ENCODE peak calls at places on chromosome 22, in four cellular contexts. Z is fibroblast of mammary gland, X is mesothelial cell of epicardium, V is body of pancreas. K is an unnamed sample.

GRCh38 chr22:20258584-20259335 is 9.4 kb downstream of the RTN4R start:
- DNase-seq in V (no peak), X (no peak), Z (no peak), K (no peak)

GRCh38 chr22:28909375-28909774 is 26.0 kb downstream of the ZNRF3 start:
- DNase-seq in Z (peak; percentile 22), V (no peak), X (no peak), K (peak; percentile 40)

GRCh38 chr22:17431179-17431578 is 61.9 kb downstream of the CECR2 start:
- DNase-seq in X (no peak), Z (peak; percentile 37), V (no peak), K (no peak)

GRCh38 chr22:20805972-20806471 is 32.1 kb downstream of the SERPIND1 start:
- DNase-seq in V (no peak), X (no peak), Z (peak; percentile 22), K (no peak)

GRCh38 chr22:20243545-20244249 is 24.4 kb downstream of the RTN4R start:
- DNase-seq in Z (peak; percentile 71), X (peak; percentile 63), V (peak; percentile 52), K (peak; percentile 16)

GRCh38 chr22:31125521-31126117 is 2.9 kb downstream of the INPP5J start:
- DNase-seq in Z (no peak), X (no peak), V (no peak), K (no peak)

GRCh38 chr22:47599753-47600152 is 837.3 kb downstream of the TBC1D22A start:
- DNase-seq in Z (no peak), X (no peak), V (no peak), K (no peak)

GRCh38 chr22:22038178-22038880 is 55.7 kb upstream of the TOP3B start:
- DNase-seq in X (no peak), V (no peak), Z (no peak), K (no peak)

GRCh38 chr22:31086703-31087330 is 5.7 kb downstream of the SMTN start:
- DNase-seq in X (no peak), V (no peak), Z (no peak), K (no peak)

GRCh38 chr22:29729161-29729560 is 9.4 kb downstream of the CABP7 start:
- DNase-seq in X (no peak), Z (no peak), V (no peak), K (no peak)

GRCh38 chr22:20656902-20657836 is 116.7 kb upstream of the SERPIND1 start:
- DNase-seq in X (no peak), V (no peak), Z (peak; percentile 15), K (no peak)

DNA sequence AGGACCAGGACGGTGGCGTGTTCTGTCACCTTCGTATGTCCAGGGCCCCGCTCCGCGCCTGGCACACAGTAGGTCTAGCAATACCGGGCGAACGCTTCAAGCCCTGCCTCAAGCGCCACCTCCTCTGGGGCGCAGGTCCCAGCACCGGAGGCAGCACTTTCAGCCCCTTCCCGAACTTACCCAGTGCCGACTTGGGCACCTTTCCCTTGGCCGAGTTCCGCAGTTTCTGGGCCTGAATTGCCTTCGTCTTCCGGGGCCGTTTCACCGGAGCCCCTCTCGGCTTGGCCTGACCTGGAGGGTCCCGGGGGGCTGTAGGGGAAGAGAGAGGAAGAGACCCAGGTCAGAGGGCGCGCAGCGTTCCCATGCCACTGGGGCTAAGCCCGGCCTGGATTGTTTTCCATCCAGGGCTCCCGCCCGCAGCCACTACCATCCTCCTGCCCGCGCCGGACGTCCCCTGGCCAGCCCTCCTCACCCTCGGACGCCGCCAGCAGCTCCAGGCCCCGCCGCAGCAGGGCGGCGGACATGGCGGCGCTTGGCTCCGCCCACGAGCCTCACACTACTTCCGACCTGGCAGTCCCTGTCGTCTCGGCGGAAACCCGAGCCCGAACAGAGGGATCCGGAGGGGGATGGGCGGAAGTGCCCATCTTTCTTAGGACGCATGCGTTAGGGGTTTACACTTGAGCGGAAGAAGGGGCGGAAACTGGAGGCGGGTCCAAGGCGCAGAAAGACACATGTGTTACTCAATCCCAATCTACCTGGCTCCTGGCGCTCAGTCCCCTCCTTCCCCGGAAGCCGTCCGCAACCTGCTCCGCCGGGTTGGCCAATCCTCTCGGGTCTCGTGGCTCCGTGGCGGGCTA is at the start of gene RPS19BP1:
- DNase-seq in X (peak; percentile 99), V (peak; percentile 100), Z (peak; percentile 97), K (peak; percentile 99)
- TF ChIP-seq CTCF in X (no peak), V (no peak), Z (no peak), K (no peak)

DNA sequence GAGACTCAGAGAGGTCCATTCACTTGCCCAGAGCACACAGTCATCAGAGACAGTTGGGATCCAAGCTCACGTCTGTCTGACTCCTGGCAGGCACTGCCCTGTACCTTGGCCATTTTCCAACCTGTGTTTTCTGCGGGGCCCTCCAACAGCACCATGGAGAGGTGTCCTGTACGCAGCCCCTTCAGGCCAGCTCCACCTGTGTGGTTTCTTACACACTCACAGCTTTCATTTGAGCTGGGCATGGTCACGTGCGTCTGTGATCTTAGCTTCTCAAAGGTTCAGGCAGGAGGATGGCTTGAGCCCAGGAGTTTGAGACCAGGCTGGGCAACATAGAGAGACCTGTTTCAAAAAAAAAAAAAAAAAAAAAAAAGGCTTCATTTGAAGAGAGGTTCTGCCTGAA is 24.4 kb downstream of the TOM1 start:
- DNase-seq in Z (no peak), X (no peak), V (no peak), K (no peak)
- TF ChIP-seq CTCF in Z (no peak), X (no peak), V (no peak), K (no peak)

DNA sequence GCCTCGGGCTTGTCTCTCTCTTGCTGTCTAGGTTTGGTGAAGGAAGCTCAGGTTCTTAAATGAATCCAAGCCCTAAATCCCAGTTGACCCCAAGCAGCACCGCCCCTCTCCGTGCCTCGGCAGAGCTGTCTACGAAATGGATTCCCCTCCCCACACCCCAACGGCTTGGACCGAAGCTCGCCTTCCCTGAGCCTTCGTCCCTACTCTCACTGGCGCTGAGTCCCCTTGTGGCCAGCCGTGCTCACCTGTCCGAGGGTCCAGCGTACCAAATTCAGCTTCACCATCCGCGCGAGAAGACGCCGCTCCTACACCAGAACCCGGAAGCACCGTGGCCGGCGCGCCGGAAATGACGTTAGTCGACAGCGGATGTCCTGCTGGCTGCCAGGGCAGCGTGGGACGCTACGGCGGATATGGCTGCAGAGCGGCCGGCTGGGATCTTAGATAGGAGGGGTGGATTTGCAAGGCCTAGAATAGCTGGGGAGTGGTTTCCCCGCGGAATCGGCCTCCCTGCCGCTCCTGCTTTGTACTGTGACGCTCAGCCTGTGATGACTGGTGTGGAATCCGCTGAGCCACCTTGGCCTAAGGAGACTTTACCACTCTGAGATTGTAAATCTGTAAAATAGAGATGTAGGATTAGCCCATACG is at the start of gene TFIP11:
- DNase-seq in Z (peak; percentile 87), X (peak; percentile 95), V (peak; percentile 93), K (peak; percentile 93)
- TF ChIP-seq CTCF in Z (no peak), X (no peak), V (no peak), K (no peak)

GRCh38 chr22:42368379-42369249 is 63.6 kb downstream of the NFAM1 start:
- DNase-seq in Z (no peak), V (peak; percentile 33), X (peak; percentile 54), K (peak; percentile 16)
- TF ChIP-seq CTCF in Z (no peak), V (no peak), X (no peak), K (no peak)

DNA sequence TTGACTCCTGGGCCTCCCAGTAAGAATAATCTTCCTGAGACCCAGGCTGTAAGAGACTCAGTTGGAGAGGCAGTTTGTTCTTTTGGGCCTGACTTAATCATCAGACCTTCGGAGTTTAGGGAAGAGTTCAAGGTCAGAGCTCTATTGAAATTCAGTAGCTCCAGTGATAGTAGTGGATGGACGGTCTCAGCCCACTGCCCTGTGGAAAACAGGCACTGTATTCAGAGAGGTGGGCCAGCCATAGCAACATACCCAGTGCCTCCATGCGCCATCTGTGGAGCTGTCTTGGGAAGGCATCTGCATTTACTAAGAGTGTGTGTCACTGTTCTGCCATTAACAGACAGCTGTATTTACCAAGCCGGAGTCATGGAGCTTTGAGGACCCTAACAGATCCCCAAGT is 2.9 kb downstream of the SMARCB1 start:
- DNase-seq in V (no peak), X (no peak), Z (no peak), K (no peak)
- TF ChIP-seq CTCF in V (no peak), X (no peak), Z (peak; percentile 3), K (no peak)

K was measured in Calu3.